ENCODE peak calls at places on chromosomes 6 and 20, in seven cellular contexts. L, G, A, N, X, D and S are unnamed samples. For H3K4me1, the result is how much of the 10 kb centered on the place peaks cover.

GRCh38 chr6:84789170-84789569 is 24.8 kb upstream of the TBX18 start:
- DNase-seq in L (no peak), G (no peak), A (no peak), N (no peak), X (no peak), D (no peak), S (no peak)

GRCh38 chr6:49634811-49635159 is 1.9 kb downstream of the RHAG start:
- DNase-seq in L (no peak), G (no peak), A (no peak), N (no peak), X (no peak), D (no peak), S (no peak)

GRCh38 chr6:16717275-16717942 is 43.9 kb downstream of the ATXN1 start:
- DNase-seq in L (no peak), G (no peak), A (no peak), N (no peak), X (no peak), D (no peak), S (no peak)

GRCh38 chr6:150301871-150302800 is 66.7 kb upstream of the IYD start:
- DNase-seq in L (peak), G (peak), A (no peak), N (no peak), X (no peak), D (no peak), S (no peak)

GRCh38 chr20:63589261-63590217 is 15.5 kb upstream of the HELZ2 start:
- DNase-seq in L (no peak), G (no peak), A (no peak), N (no peak), X (peak), D (no peak), S (no peak)

GRCh38 chr6:34090935-34091334 is 55.0 kb downstream of the GRM4 start:
- DNase-seq in L (no peak), G (no peak), A (no peak), N (no peak), X (no peak), D (no peak), S (no peak)

GRCh38 chr20:47380481-47380880 is 24.0 kb upstream of the ZMYND8 start:
- DNase-seq in L (peak), G (no peak), A (peak), N (no peak), X (no peak), D (no peak), S (no peak)

GRCh38 chr20:4708036-4708435 is 13.7 kb upstream of the PRND start:
- DNase-seq in L (no peak), G (no peak), A (no peak), N (no peak), X (no peak), D (no peak), S (no peak)

GRCh38 chr20:822651-823325 is 10.7 kb upstream of the FAM110A start:
- DNase-seq in L (no peak), G (no peak), A (peak), N (peak), X (no peak), D (no peak), S (no peak)

GRCh38 chr6:14172575-14172974 is 55.0 kb downstream of the CD83 start:
- DNase-seq in L (no peak), G (no peak), A (no peak), N (no peak), X (no peak), D (no peak), S (no peak)

GRCh38 chr6:9986273-9986672 is 428.6 kb downstream of the TFAP2A start:
- DNase-seq in L (no peak), G (no peak), A (no peak), N (no peak), X (no peak), D (no peak), S (no peak)

GRCh38 chr6:63757826-63758225 is 122.2 kb downstream of the PHF3 start:
- DNase-seq in L (no peak), G (no peak), A (no peak), N (no peak), X (no peak), D (no peak), S (no peak)

GRCh38 chr20:47250360-47250759 is 106.1 kb downstream of the ZMYND8 start:
- DNase-seq in L (no peak), G (no peak), A (no peak), N (no peak), X (no peak), D (no peak), S (no peak)

GRCh38 chr20:12180107-12180661 is 262.5 kb downstream of the BTBD3 start:
- DNase-seq in L (no peak), G (no peak), A (no peak), N (no peak), X (no peak), D (no peak), S (no peak)

GRCh38 chr6:148223424-148223842 is 119.2 kb upstream of the SASH1 start:
- DNase-seq in L (peak), G (no peak), A (no peak), N (no peak), X (no peak), D (no peak), S (no peak)

GRCh38 chr6:148888853-148889252 is 142.0 kb downstream of the UST start:
- DNase-seq in L (peak), G (no peak), A (no peak), N (no peak), X (no peak), D (no peak), S (no peak)

GRCh38 chr20:41078329-41078728 is 49.7 kb downstream of the TOP1 start:
- DNase-seq in L (peak), G (no peak), A (no peak), N (no peak), X (no peak), D (no peak), S (no peak)

GRCh38 chr6:147366290-147366689 is 142.2 kb upstream of the SAMD5 start:
- DNase-seq in L (no peak), G (no peak), A (no peak), N (no peak), X (no peak), D (no peak), S (no peak)

GRCh38 chr6:8000080-8001035 is 63.8 kb downstream of the BLOC1S5 start:
- DNase-seq in L (no peak), G (no peak), A (no peak), N (no peak), X (no peak), D (no peak), S (no peak)

GRCh38 chr6:157789861-157790260 is 33.2 kb upstream of the SNX9 start:
- DNase-seq in L (no peak), G (peak), A (no peak), N (no peak), X (no peak), D (no peak), S (no peak)

GRCh38 chr6:15077964-15078363 is 167.9 kb upstream of the JARID2 start:
- DNase-seq in L (no peak), G (no peak), A (no peak), N (no peak), X (no peak), D (no peak), S (no peak)

GRCh38 chr6:88238065-88238464 is 71.9 kb upstream of the CNR1 start:
- DNase-seq in L (no peak), G (peak), A (no peak), N (peak), X (no peak), D (no peak), S (no peak)

GRCh38 chr20:5886788-5887187 is 63.5 kb downstream of the TRMT6 start:
- DNase-seq in L (no peak), G (no peak), A (no peak), N (no peak), X (peak), D (no peak), S (no peak)

GRCh38 chr6:160398674-160399271 is 50.6 kb downstream of the SLC22A3 start:
- DNase-seq in L (no peak), G (no peak), A (no peak), N (no peak), X (no peak), D (no peak), S (no peak)

GRCh38 chr6:144066745-144067484 is 28.5 kb downstream of the SF3B5 start:
- DNase-seq in L (no peak), G (no peak), A (no peak), N (peak), X (no peak), D (no peak), S (no peak)

GRCh38 chr6:2921520-2922115 is 18.5 kb upstream of the SERPINB9 start:
- DNase-seq in L (no peak), G (no peak), A (peak), N (peak), X (no peak), D (no peak), S (no peak)
- H3K4me1 ChIP-seq in L (under half), G (under half), A (under half), N (under half), X (under half), D (under half), S (under half)

DNA sequence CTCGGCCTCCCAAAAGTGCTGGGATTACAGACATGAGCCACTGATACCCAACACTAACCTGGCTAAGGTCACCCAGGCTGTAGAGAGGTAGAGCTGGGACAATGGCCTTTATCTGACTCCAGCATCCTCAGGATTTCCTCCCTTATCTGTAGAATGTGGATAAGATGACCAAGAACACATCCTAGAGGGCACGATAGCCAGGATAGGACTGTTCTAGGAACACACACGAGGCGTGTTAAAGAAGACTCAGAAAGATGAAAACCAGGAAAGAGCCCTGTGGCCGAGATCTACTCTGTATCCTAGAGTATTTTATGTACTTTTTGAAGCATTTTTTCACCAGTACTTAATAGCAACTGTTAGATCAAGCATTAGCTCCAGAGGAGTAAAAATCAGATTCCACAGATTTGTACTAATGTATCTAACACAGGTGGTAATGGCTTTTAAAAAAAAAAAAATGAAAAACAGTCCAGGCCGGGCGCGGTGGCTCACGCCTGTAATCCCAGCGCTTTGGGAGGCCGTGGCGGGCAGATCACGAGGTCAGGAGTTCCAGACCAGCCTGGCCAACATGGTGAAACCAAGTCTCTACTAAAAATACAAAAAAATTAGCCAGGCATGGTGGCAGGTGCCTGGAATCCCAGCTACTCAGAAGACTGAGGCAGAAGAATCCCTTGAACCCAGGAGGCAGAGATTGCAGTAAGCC is 17.3 kb downstream of the PPP1R10 start:
- DNase-seq in L (no peak), G (no peak), A (no peak), N (no peak), X (no peak), D (no peak), S (no peak)
- TF ChIP-seq POLR2A in L (no peak), G (no peak), A (no peak), N (no peak), X (no peak), D (no peak), S (no peak)

DNA sequence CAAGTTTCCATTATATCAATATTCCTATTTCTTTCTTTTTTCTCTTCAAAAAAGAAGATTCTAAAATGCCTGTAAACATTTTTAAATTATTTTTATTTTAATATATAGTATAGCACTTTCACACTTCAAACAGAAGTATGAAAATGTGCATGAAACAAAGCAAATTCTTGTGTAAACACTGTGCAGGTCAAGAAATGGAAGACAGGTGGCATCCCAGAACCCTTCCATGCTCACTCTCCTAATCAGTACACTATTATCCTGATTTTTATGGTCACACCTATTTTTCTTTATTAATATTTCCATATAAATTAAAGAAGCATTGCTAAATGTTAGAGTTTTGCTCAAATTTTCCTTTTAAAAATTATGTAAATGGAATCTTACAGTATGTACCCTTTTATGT is 561.6 kb upstream of the RNF217 start:
- DNase-seq in L (no peak), G (no peak), A (no peak), N (no peak), X (no peak), D (no peak), S (no peak)
- TF ChIP-seq CTCF in L (no peak), G (no peak), A (no peak), N (no peak), X (no peak), D (no peak), S (no peak)

DNA sequence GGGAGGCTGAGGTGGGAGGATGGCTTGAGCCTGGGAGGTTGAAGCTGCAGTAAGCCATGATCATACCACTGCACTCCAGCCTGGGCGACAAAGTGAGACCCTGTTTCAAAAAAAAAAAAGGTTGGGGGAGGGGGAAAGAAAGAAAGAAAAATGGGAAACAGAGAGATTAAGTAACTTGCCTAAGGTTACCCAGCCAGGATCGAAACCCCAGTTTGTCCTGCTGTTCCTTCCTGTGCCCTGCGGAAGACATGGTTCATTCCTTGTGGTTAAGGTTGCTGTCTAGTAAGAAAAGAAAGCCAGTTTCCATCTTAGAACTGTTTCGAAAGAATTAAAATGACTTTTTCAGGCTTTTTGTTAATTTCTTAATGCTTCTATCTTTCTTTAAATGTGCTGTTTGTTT is 29.8 kb downstream of the C6orf89 start:
- DNase-seq in L (no peak), G (no peak), A (no peak), N (no peak), X (no peak), D (no peak), S (no peak)
- H3K4me1 ChIP-seq in L (under half), G (under half), A (half or more), N (under half), X (under half), D (under half), S (under half)